ENCODE peak calls at places on chromosomes 6 and 20, in ten cellular contexts. One of them, this sample, is unnamed.

GRCh38 chr6:16392010-16392409 is 153.6 kb downstream of the GMPR start:
- DNase-seq in AG08395: peak; percentile 35
- DNase-seq in NCI-H510A: no peak
- DNase-seq in NCI-H2081: no peak
- DNase-seq in heart right ventricle: no peak
- DNase-seq in stimulated activated CD4-positive, alpha-beta T cell treated with anti-CD3 and anti-CD28 coated beads, Interleukin-15, amount 100 ng/mL, for 1 hour: no peak
- DNase-seq in RPMI8226: no peak
- DNase-seq in RPMI7951: peak; percentile 26
- DNase-seq in stimulated activated naive CD8-positive, alpha-beta T cell treated with anti-CD3 and anti-CD28 coated beads, Interleukin-15, Interleukin-2, amounts not matched to agents 100 U/mL and 50 U/mL, for 24 hours: no peak
- DNase-seq in left ventricle myocardium superior: peak; percentile 38
- DNase-seq in this sample: no peak

GRCh38 chr6:89082439-89082838 is 1.9 kb downstream of the PNRC1 start:
- DNase-seq in stimulated activated CD4-positive, alpha-beta T cell treated with anti-CD3 and anti-CD28 coated beads, Interleukin-15, amount 100 ng/mL, for 1 hour: no peak
- DNase-seq in RPMI7951: no peak
- DNase-seq in AG08395: no peak
- DNase-seq in RPMI8226: peak; percentile 15
- DNase-seq in heart right ventricle: no peak
- DNase-seq in NCI-H510A: no peak
- DNase-seq in stimulated activated naive CD8-positive, alpha-beta T cell treated with anti-CD3 and anti-CD28 coated beads, Interleukin-15, Interleukin-2, amounts not matched to agents 100 U/mL and 50 U/mL, for 24 hours: no peak
- DNase-seq in left ventricle myocardium superior: no peak
- DNase-seq in NCI-H2081: peak; percentile 29
- DNase-seq in this sample: no peak

GRCh38 chr6:134422426-134423231 is 104.7 kb upstream of the SGK1 start:
- DNase-seq in stimulated activated naive CD8-positive, alpha-beta T cell treated with anti-CD3 and anti-CD28 coated beads, Interleukin-15, Interleukin-2, amounts not matched to agents 100 U/mL and 50 U/mL, for 24 hours: no peak
- DNase-seq in AG08395: peak; percentile 91
- DNase-seq in left ventricle myocardium superior: no peak
- DNase-seq in stimulated activated CD4-positive, alpha-beta T cell treated with anti-CD3 and anti-CD28 coated beads, Interleukin-15, amount 100 ng/mL, for 1 hour: no peak
- DNase-seq in NCI-H510A: no peak
- DNase-seq in heart right ventricle: no peak
- DNase-seq in NCI-H2081: no peak
- DNase-seq in RPMI8226: no peak
- DNase-seq in RPMI7951: peak; percentile 98
- DNase-seq in this sample: peak; percentile 80

GRCh38 chr20:10594286-10594868 is 79.4 kb downstream of the JAG1 start:
- DNase-seq in stimulated activated naive CD8-positive, alpha-beta T cell treated with anti-CD3 and anti-CD28 coated beads, Interleukin-15, Interleukin-2, amounts not matched to agents 100 U/mL and 50 U/mL, for 24 hours: no peak
- DNase-seq in RPMI7951: no peak
- DNase-seq in NCI-H2081: no peak
- DNase-seq in stimulated activated CD4-positive, alpha-beta T cell treated with anti-CD3 and anti-CD28 coated beads, Interleukin-15, amount 100 ng/mL, for 1 hour: no peak
- DNase-seq in left ventricle myocardium superior: no peak
- DNase-seq in NCI-H510A: no peak
- DNase-seq in heart right ventricle: no peak
- DNase-seq in RPMI8226: no peak
- DNase-seq in AG08395: no peak
- DNase-seq in this sample: no peak

GRCh38 chr20:4449977-4450715 is 271.6 kb upstream of the PRND start:
- DNase-seq in NCI-H2081: no peak
- DNase-seq in stimulated activated CD4-positive, alpha-beta T cell treated with anti-CD3 and anti-CD28 coated beads, Interleukin-15, amount 100 ng/mL, for 1 hour: no peak
- DNase-seq in AG08395: no peak
- DNase-seq in heart right ventricle: no peak
- DNase-seq in stimulated activated naive CD8-positive, alpha-beta T cell treated with anti-CD3 and anti-CD28 coated beads, Interleukin-15, Interleukin-2, amounts not matched to agents 100 U/mL and 50 U/mL, for 24 hours: no peak
- DNase-seq in NCI-H510A: no peak
- DNase-seq in RPMI7951: peak; percentile 82
- DNase-seq in RPMI8226: peak; percentile 66
- DNase-seq in left ventricle myocardium superior: no peak
- DNase-seq in this sample: no peak

GRCh38 chr20:20454850-20455627 is 87.1 kb downstream of the INSM1 start:
- DNase-seq in stimulated activated naive CD8-positive, alpha-beta T cell treated with anti-CD3 and anti-CD28 coated beads, Interleukin-15, Interleukin-2, amounts not matched to agents 100 U/mL and 50 U/mL, for 24 hours: no peak
- DNase-seq in RPMI8226: no peak
- DNase-seq in left ventricle myocardium superior: no peak
- DNase-seq in heart right ventricle: no peak
- DNase-seq in NCI-H2081: no peak
- DNase-seq in AG08395: no peak
- DNase-seq in RPMI7951: no peak
- DNase-seq in NCI-H510A: no peak
- DNase-seq in stimulated activated CD4-positive, alpha-beta T cell treated with anti-CD3 and anti-CD28 coated beads, Interleukin-15, amount 100 ng/mL, for 1 hour: no peak
- DNase-seq in this sample: no peak

GRCh38 chr6:144036064-144036873 is 28.2 kb upstream of the PLAGL1 start:
- DNase-seq in NCI-H510A: no peak
- DNase-seq in AG08395: peak; percentile 41
- DNase-seq in RPMI7951: peak; percentile 49
- DNase-seq in RPMI8226: no peak
- DNase-seq in NCI-H2081: no peak
- DNase-seq in stimulated activated naive CD8-positive, alpha-beta T cell treated with anti-CD3 and anti-CD28 coated beads, Interleukin-15, Interleukin-2, amounts not matched to agents 100 U/mL and 50 U/mL, for 24 hours: peak; percentile 14
- DNase-seq in heart right ventricle: no peak
- DNase-seq in left ventricle myocardium superior: no peak
- DNase-seq in stimulated activated CD4-positive, alpha-beta T cell treated with anti-CD3 and anti-CD28 coated beads, Interleukin-15, amount 100 ng/mL, for 1 hour: no peak
- DNase-seq in this sample: peak; percentile 37

GRCh38 chr20:26276811-26277210 is 580.2 kb upstream of the ZNF337 start:
- DNase-seq in RPMI8226: no peak
- DNase-seq in stimulated activated CD4-positive, alpha-beta T cell treated with anti-CD3 and anti-CD28 coated beads, Interleukin-15, amount 100 ng/mL, for 1 hour: no peak
- DNase-seq in left ventricle myocardium superior: no peak
- DNase-seq in RPMI7951: peak; percentile 18
- DNase-seq in NCI-H2081: no peak
- DNase-seq in NCI-H510A: no peak
- DNase-seq in stimulated activated naive CD8-positive, alpha-beta T cell treated with anti-CD3 and anti-CD28 coated beads, Interleukin-15, Interleukin-2, amounts not matched to agents 100 U/mL and 50 U/mL, for 24 hours: no peak
- DNase-seq in AG08395: peak; percentile 6
- DNase-seq in heart right ventricle: no peak
- DNase-seq in this sample: peak; percentile 24

GRCh38 chr6:160118620-160119234 is 2.9 kb upstream of the SLC22A1 start:
- DNase-seq in left ventricle myocardium superior: no peak
- DNase-seq in AG08395: no peak
- DNase-seq in stimulated activated naive CD8-positive, alpha-beta T cell treated with anti-CD3 and anti-CD28 coated beads, Interleukin-15, Interleukin-2, amounts not matched to agents 100 U/mL and 50 U/mL, for 24 hours: no peak
- DNase-seq in RPMI7951: no peak
- DNase-seq in NCI-H2081: no peak
- DNase-seq in RPMI8226: no peak
- DNase-seq in heart right ventricle: no peak
- DNase-seq in stimulated activated CD4-positive, alpha-beta T cell treated with anti-CD3 and anti-CD28 coated beads, Interleukin-15, amount 100 ng/mL, for 1 hour: no peak
- DNase-seq in NCI-H510A: no peak
- DNase-seq in this sample: no peak

GRCh38 chr20:49290608-49291191 is 12.8 kb upstream of the ZNFX1 start:
- DNase-seq in left ventricle myocardium superior: no peak
- DNase-seq in NCI-H510A: no peak
- DNase-seq in NCI-H2081: no peak
- DNase-seq in heart right ventricle: no peak
- DNase-seq in stimulated activated naive CD8-positive, alpha-beta T cell treated with anti-CD3 and anti-CD28 coated beads, Interleukin-15, Interleukin-2, amounts not matched to agents 100 U/mL and 50 U/mL, for 24 hours: no peak
- DNase-seq in AG08395: no peak
- DNase-seq in RPMI7951: no peak
- DNase-seq in stimulated activated CD4-positive, alpha-beta T cell treated with anti-CD3 and anti-CD28 coated beads, Interleukin-15, amount 100 ng/mL, for 1 hour: no peak
- DNase-seq in RPMI8226: no peak
- DNase-seq in this sample: no peak

GRCh38 chr20:41475507-41475906 is 108.9 kb upstream of the EMILIN3 start:
- DNase-seq in AG08395: no peak
- DNase-seq in stimulated activated naive CD8-positive, alpha-beta T cell treated with anti-CD3 and anti-CD28 coated beads, Interleukin-15, Interleukin-2, amounts not matched to agents 100 U/mL and 50 U/mL, for 24 hours: no peak
- DNase-seq in left ventricle myocardium superior: no peak
- DNase-seq in heart right ventricle: no peak
- DNase-seq in stimulated activated CD4-positive, alpha-beta T cell treated with anti-CD3 and anti-CD28 coated beads, Interleukin-15, amount 100 ng/mL, for 1 hour: no peak
- DNase-seq in NCI-H2081: no peak
- DNase-seq in NCI-H510A: no peak
- DNase-seq in RPMI8226: no peak
- DNase-seq in RPMI7951: no peak
- DNase-seq in this sample: no peak

GRCh38 chr6:125116170-125116569 is 37.4 kb upstream of the TPD52L1 start:
- DNase-seq in RPMI7951: no peak
- DNase-seq in stimulated activated CD4-positive, alpha-beta T cell treated with anti-CD3 and anti-CD28 coated beads, Interleukin-15, amount 100 ng/mL, for 1 hour: no peak
- DNase-seq in heart right ventricle: no peak
- DNase-seq in NCI-H2081: no peak
- DNase-seq in stimulated activated naive CD8-positive, alpha-beta T cell treated with anti-CD3 and anti-CD28 coated beads, Interleukin-15, Interleukin-2, amounts not matched to agents 100 U/mL and 50 U/mL, for 24 hours: no peak
- DNase-seq in left ventricle myocardium superior: no peak
- DNase-seq in RPMI8226: no peak
- DNase-seq in NCI-H510A: no peak
- DNase-seq in AG08395: no peak
- DNase-seq in this sample: no peak

GRCh38 chr6:25961619-25962367 is 809 bp upstream of the TRIM38 start:
- DNase-seq in NCI-H2081: no peak
- DNase-seq in NCI-H510A: no peak
- DNase-seq in stimulated activated CD4-positive, alpha-beta T cell treated with anti-CD3 and anti-CD28 coated beads, Interleukin-15, amount 100 ng/mL, for 1 hour: no peak
- DNase-seq in RPMI7951: no peak
- DNase-seq in RPMI8226: peak; percentile 48
- DNase-seq in AG08395: no peak
- DNase-seq in stimulated activated naive CD8-positive, alpha-beta T cell treated with anti-CD3 and anti-CD28 coated beads, Interleukin-15, Interleukin-2, amounts not matched to agents 100 U/mL and 50 U/mL, for 24 hours: no peak
- DNase-seq in left ventricle myocardium superior: no peak
- DNase-seq in heart right ventricle: no peak
- DNase-seq in this sample: no peak

GRCh38 chr6:21151178-21151956 is 442.2 kb upstream of the SOX4 start:
- DNase-seq in left ventricle myocardium superior: no peak
- DNase-seq in RPMI7951: no peak
- DNase-seq in stimulated activated naive CD8-positive, alpha-beta T cell treated with anti-CD3 and anti-CD28 coated beads, Interleukin-15, Interleukin-2, amounts not matched to agents 100 U/mL and 50 U/mL, for 24 hours: no peak
- DNase-seq in NCI-H510A: no peak
- DNase-seq in stimulated activated CD4-positive, alpha-beta T cell treated with anti-CD3 and anti-CD28 coated beads, Interleukin-15, amount 100 ng/mL, for 1 hour: no peak
- DNase-seq in AG08395: no peak
- DNase-seq in NCI-H2081: no peak
- DNase-seq in RPMI8226: no peak
- DNase-seq in heart right ventricle: no peak
- DNase-seq in this sample: no peak

GRCh38 chr6:33828764-33829731 is 25.2 kb upstream of the MLN start:
- DNase-seq in RPMI7951: no peak
- DNase-seq in stimulated activated CD4-positive, alpha-beta T cell treated with anti-CD3 and anti-CD28 coated beads, Interleukin-15, amount 100 ng/mL, for 1 hour: no peak
- DNase-seq in NCI-H2081: no peak
- DNase-seq in RPMI8226: peak; percentile 62
- DNase-seq in stimulated activated naive CD8-positive, alpha-beta T cell treated with anti-CD3 and anti-CD28 coated beads, Interleukin-15, Interleukin-2, amounts not matched to agents 100 U/mL and 50 U/mL, for 24 hours: no peak
- DNase-seq in NCI-H510A: peak; percentile 60
- DNase-seq in AG08395: no peak
- DNase-seq in heart right ventricle: peak; percentile 25
- DNase-seq in left ventricle myocardium superior: peak; percentile 60
- DNase-seq in this sample: no peak

GRCh38 chr6:31143148-31143547 is 4.3 kb upstream of the PSORS1C2 start:
- DNase-seq in RPMI7951: no peak
- DNase-seq in NCI-H2081: no peak
- DNase-seq in stimulated activated naive CD8-positive, alpha-beta T cell treated with anti-CD3 and anti-CD28 coated beads, Interleukin-15, Interleukin-2, amounts not matched to agents 100 U/mL and 50 U/mL, for 24 hours: no peak
- DNase-seq in heart right ventricle: peak; percentile 68
- DNase-seq in left ventricle myocardium superior: peak; percentile 80
- DNase-seq in NCI-H510A: no peak
- DNase-seq in RPMI8226: no peak
- DNase-seq in AG08395: peak; percentile 50
- DNase-seq in stimulated activated CD4-positive, alpha-beta T cell treated with anti-CD3 and anti-CD28 coated beads, Interleukin-15, amount 100 ng/mL, for 1 hour: no peak
- DNase-seq in this sample: peak; percentile 26

GRCh38 chr6:126040826-126041225 is 54.5 kb downstream of the TRMT11 start:
- DNase-seq in stimulated activated CD4-positive, alpha-beta T cell treated with anti-CD3 and anti-CD28 coated beads, Interleukin-15, amount 100 ng/mL, for 1 hour: no peak
- DNase-seq in left ventricle myocardium superior: no peak
- DNase-seq in RPMI8226: no peak
- DNase-seq in AG08395: peak; percentile 72
- DNase-seq in NCI-H510A: no peak
- DNase-seq in heart right ventricle: no peak
- DNase-seq in RPMI7951: peak; percentile 81
- DNase-seq in NCI-H2081: no peak
- DNase-seq in stimulated activated naive CD8-positive, alpha-beta T cell treated with anti-CD3 and anti-CD28 coated beads, Interleukin-15, Interleukin-2, amounts not matched to agents 100 U/mL and 50 U/mL, for 24 hours: no peak
- DNase-seq in this sample: peak; percentile 65

GRCh38 chr6:32819729-32820128 is 2.9 kb upstream of the HLA-DOB start:
- DNase-seq in RPMI8226: no peak
- DNase-seq in stimulated activated CD4-positive, alpha-beta T cell treated with anti-CD3 and anti-CD28 coated beads, Interleukin-15, amount 100 ng/mL, for 1 hour: no peak
- DNase-seq in heart right ventricle: no peak
- DNase-seq in NCI-H2081: no peak
- DNase-seq in left ventricle myocardium superior: no peak
- DNase-seq in stimulated activated naive CD8-positive, alpha-beta T cell treated with anti-CD3 and anti-CD28 coated beads, Interleukin-15, Interleukin-2, amounts not matched to agents 100 U/mL and 50 U/mL, for 24 hours: no peak
- DNase-seq in AG08395: peak; percentile 86
- DNase-seq in NCI-H510A: no peak
- DNase-seq in RPMI7951: peak; percentile 92
- DNase-seq in this sample: peak; percentile 60

GRCh38 chr20:1669304-1669703 is 11.7 kb upstream of the SIRPG start:
- DNase-seq in stimulated activated naive CD8-positive, alpha-beta T cell treated with anti-CD3 and anti-CD28 coated beads, Interleukin-15, Interleukin-2, amounts not matched to agents 100 U/mL and 50 U/mL, for 24 hours: no peak
- DNase-seq in AG08395: peak; percentile 44
- DNase-seq in stimulated activated CD4-positive, alpha-beta T cell treated with anti-CD3 and anti-CD28 coated beads, Interleukin-15, amount 100 ng/mL, for 1 hour: no peak
- DNase-seq in NCI-H2081: no peak
- DNase-seq in left ventricle myocardium superior: peak; percentile 55
- DNase-seq in heart right ventricle: peak; percentile 44
- DNase-seq in RPMI8226: no peak
- DNase-seq in NCI-H510A: no peak
- DNase-seq in RPMI7951: peak; percentile 95
- DNase-seq in this sample: no peak

GRCh38 chr20:41408986-41409385 is 42.4 kb upstream of the EMILIN3 start:
- DNase-seq in left ventricle myocardium superior: peak; percentile 65
- DNase-seq in RPMI7951: peak; percentile 91
- DNase-seq in heart right ventricle: no peak
- DNase-seq in NCI-H510A: no peak
- DNase-seq in RPMI8226: no peak
- DNase-seq in stimulated activated CD4-positive, alpha-beta T cell treated with anti-CD3 and anti-CD28 coated beads, Interleukin-15, amount 100 ng/mL, for 1 hour: no peak
- DNase-seq in stimulated activated naive CD8-positive, alpha-beta T cell treated with anti-CD3 and anti-CD28 coated beads, Interleukin-15, Interleukin-2, amounts not matched to agents 100 U/mL and 50 U/mL, for 24 hours: no peak
- DNase-seq in AG08395: peak; percentile 19
- DNase-seq in NCI-H2081: peak; percentile 90
- DNase-seq in this sample: no peak

GRCh38 chr6:46104209-46104608 is 25.6 kb upstream of the ENPP4 start:
- DNase-seq in RPMI7951: no peak
- DNase-seq in RPMI8226: no peak
- DNase-seq in stimulated activated naive CD8-positive, alpha-beta T cell treated with anti-CD3 and anti-CD28 coated beads, Interleukin-15, Interleukin-2, amounts not matched to agents 100 U/mL and 50 U/mL, for 24 hours: no peak
- DNase-seq in AG08395: no peak
- DNase-seq in heart right ventricle: no peak
- DNase-seq in NCI-H2081: no peak
- DNase-seq in stimulated activated CD4-positive, alpha-beta T cell treated with anti-CD3 and anti-CD28 coated beads, Interleukin-15, amount 100 ng/mL, for 1 hour: no peak
- DNase-seq in left ventricle myocardium superior: no peak
- DNase-seq in NCI-H510A: no peak
- DNase-seq in this sample: no peak

GRCh38 chr20:64222851-64223525 is 32.6 kb upstream of the PCMTD2 start:
- DNase-seq in AG08395: no peak
- DNase-seq in stimulated activated naive CD8-positive, alpha-beta T cell treated with anti-CD3 and anti-CD28 coated beads, Interleukin-15, Interleukin-2, amounts not matched to agents 100 U/mL and 50 U/mL, for 24 hours: no peak
- DNase-seq in heart right ventricle: no peak
- DNase-seq in NCI-H510A: no peak
- DNase-seq in RPMI8226: no peak
- DNase-seq in RPMI7951: no peak
- DNase-seq in left ventricle myocardium superior: no peak
- DNase-seq in stimulated activated CD4-positive, alpha-beta T cell treated with anti-CD3 and anti-CD28 coated beads, Interleukin-15, amount 100 ng/mL, for 1 hour: no peak
- DNase-seq in NCI-H2081: no peak
- DNase-seq in this sample: no peak

GRCh38 chr6:64224819-64225218 is 589.2 kb downstream of the PHF3 start:
- DNase-seq in NCI-H2081: no peak
- DNase-seq in stimulated activated naive CD8-positive, alpha-beta T cell treated with anti-CD3 and anti-CD28 coated beads, Interleukin-15, Interleukin-2, amounts not matched to agents 100 U/mL and 50 U/mL, for 24 hours: no peak
- DNase-seq in RPMI7951: no peak
- DNase-seq in AG08395: no peak
- DNase-seq in stimulated activated CD4-positive, alpha-beta T cell treated with anti-CD3 and anti-CD28 coated beads, Interleukin-15, amount 100 ng/mL, for 1 hour: no peak
- DNase-seq in RPMI8226: no peak
- DNase-seq in left ventricle myocardium superior: peak; percentile 61
- DNase-seq in heart right ventricle: peak; percentile 18
- DNase-seq in NCI-H510A: no peak
- DNase-seq in this sample: no peak

GRCh38 chr20:2463616-2464365 is 6.8 kb downstream of the SNRPB start:
- DNase-seq in AG08395: no peak
- DNase-seq in NCI-H510A: no peak
- DNase-seq in NCI-H2081: no peak
- DNase-seq in left ventricle myocardium superior: no peak
- DNase-seq in stimulated activated CD4-positive, alpha-beta T cell treated with anti-CD3 and anti-CD28 coated beads, Interleukin-15, amount 100 ng/mL, for 1 hour: no peak
- DNase-seq in stimulated activated naive CD8-positive, alpha-beta T cell treated with anti-CD3 and anti-CD28 coated beads, Interleukin-15, Interleukin-2, amounts not matched to agents 100 U/mL and 50 U/mL, for 24 hours: no peak
- DNase-seq in heart right ventricle: no peak
- DNase-seq in RPMI7951: no peak
- DNase-seq in RPMI8226: no peak
- DNase-seq in this sample: no peak

GRCh38 chr6:142695016-142695415 is 250.0 kb downstream of the HIVEP2 start:
- DNase-seq in stimulated activated CD4-positive, alpha-beta T cell treated with anti-CD3 and anti-CD28 coated beads, Interleukin-15, amount 100 ng/mL, for 1 hour: no peak
- DNase-seq in RPMI7951: no peak
- DNase-seq in AG08395: no peak
- DNase-seq in stimulated activated naive CD8-positive, alpha-beta T cell treated with anti-CD3 and anti-CD28 coated beads, Interleukin-15, Interleukin-2, amounts not matched to agents 100 U/mL and 50 U/mL, for 24 hours: no peak
- DNase-seq in NCI-H510A: no peak
- DNase-seq in NCI-H2081: no peak
- DNase-seq in RPMI8226: no peak
- DNase-seq in heart right ventricle: peak; percentile 18
- DNase-seq in left ventricle myocardium superior: peak; percentile 46
- DNase-seq in this sample: no peak

GRCh38 chr6:24125980-24126379 is at the start of gene NRSN1:
- DNase-seq in AG08395: no peak
- DNase-seq in stimulated activated CD4-positive, alpha-beta T cell treated with anti-CD3 and anti-CD28 coated beads, Interleukin-15, amount 100 ng/mL, for 1 hour: no peak
- DNase-seq in NCI-H510A: peak; percentile 41
- DNase-seq in NCI-H2081: peak; percentile 82
- DNase-seq in RPMI7951: no peak
- DNase-seq in heart right ventricle: no peak
- DNase-seq in left ventricle myocardium superior: no peak
- DNase-seq in stimulated activated naive CD8-positive, alpha-beta T cell treated with anti-CD3 and anti-CD28 coated beads, Interleukin-15, Interleukin-2, amounts not matched to agents 100 U/mL and 50 U/mL, for 24 hours: peak; percentile 16
- DNase-seq in RPMI8226: peak; percentile 50
- DNase-seq in this sample: no peak

GRCh38 chr6:119742188-119742803 is 392.7 kb upstream of the MAN1A1 start:
- DNase-seq in stimulated activated naive CD8-positive, alpha-beta T cell treated with anti-CD3 and anti-CD28 coated beads, Interleukin-15, Interleukin-2, amounts not matched to agents 100 U/mL and 50 U/mL, for 24 hours: peak; percentile 70
- DNase-seq in NCI-H2081: peak; percentile 57
- DNase-seq in NCI-H510A: no peak
- DNase-seq in left ventricle myocardium superior: peak; percentile 76
- DNase-seq in stimulated activated CD4-positive, alpha-beta T cell treated with anti-CD3 and anti-CD28 coated beads, Interleukin-15, amount 100 ng/mL, for 1 hour: no peak
- DNase-seq in RPMI7951: peak; percentile 39
- DNase-seq in heart right ventricle: peak; percentile 55
- DNase-seq in RPMI8226: peak; percentile 55
- DNase-seq in AG08395: peak; percentile 44
- DNase-seq in this sample: peak; percentile 51

GRCh38 chr20:49318430-49319203 is 40.8 kb upstream of the ZNFX1 start:
- DNase-seq in NCI-H510A: no peak
- DNase-seq in RPMI7951: no peak
- DNase-seq in heart right ventricle: no peak
- DNase-seq in stimulated activated naive CD8-positive, alpha-beta T cell treated with anti-CD3 and anti-CD28 coated beads, Interleukin-15, Interleukin-2, amounts not matched to agents 100 U/mL and 50 U/mL, for 24 hours: peak; percentile 24
- DNase-seq in NCI-H2081: no peak
- DNase-seq in stimulated activated CD4-positive, alpha-beta T cell treated with anti-CD3 and anti-CD28 coated beads, Interleukin-15, amount 100 ng/mL, for 1 hour: no peak
- DNase-seq in AG08395: no peak
- DNase-seq in RPMI8226: no peak
- DNase-seq in left ventricle myocardium superior: peak; percentile 37
- DNase-seq in this sample: peak; percentile 19